ENCODE peak calls at places on chromosomes 5 and 9, in ten cellular contexts. One of them, this sample, is unnamed.

GRCh38 chr5:170571331-170571731 is 67.5 kb downstream of the KCNIP1 start:
- DNase-seq in T-helper 2 cell: no peak
- DNase-seq in endothelial cell: no peak
- DNase-seq in HEK293T: no peak
- DNase-seq in mucosa of gallbladder: no peak
- DNase-seq in posterior cingulate gyrus: no peak
- DNase-seq in AG09309: no peak
- DNase-seq in AG08396: peak
- DNase-seq in NCI-H774: peak
- DNase-seq in AG08395: peak
- DNase-seq in this sample: no peak

GRCh38 chr9:133340256-133340655 is 4.3 kb upstream of the SURF6 start:
- DNase-seq in T-helper 2 cell: no peak
- DNase-seq in endothelial cell: no peak
- DNase-seq in HEK293T: no peak
- DNase-seq in mucosa of gallbladder: no peak
- DNase-seq in posterior cingulate gyrus: no peak
- DNase-seq in AG09309: no peak
- DNase-seq in AG08396: no peak
- DNase-seq in NCI-H774: no peak
- DNase-seq in AG08395: no peak
- DNase-seq in this sample: no peak

GRCh38 chr9:98807070-98807810 is at the start of gene GALNT12:
- DNase-seq in T-helper 2 cell: peak
- DNase-seq in endothelial cell: peak
- DNase-seq in HEK293T: peak
- DNase-seq in mucosa of gallbladder: peak
- DNase-seq in posterior cingulate gyrus: peak
- DNase-seq in AG09309: no peak
- DNase-seq in AG08396: peak
- DNase-seq in NCI-H774: peak
- DNase-seq in AG08395: no peak
- DNase-seq in this sample: peak

GRCh38 chr5:146722361-146722779 is 156.2 kb downstream of the PPP2R2B start:
- DNase-seq in T-helper 2 cell: no peak
- DNase-seq in endothelial cell: no peak
- DNase-seq in HEK293T: no peak
- DNase-seq in mucosa of gallbladder: no peak
- DNase-seq in posterior cingulate gyrus: no peak
- DNase-seq in AG09309: no peak
- DNase-seq in AG08396: no peak
- DNase-seq in NCI-H774: no peak
- DNase-seq in AG08395: no peak
- DNase-seq in this sample: no peak

GRCh38 chr5:105163547-105163946 is 1601.0 kb upstream of the NUDT12 start:
- DNase-seq in T-helper 2 cell: no peak
- DNase-seq in endothelial cell: no peak
- DNase-seq in HEK293T: no peak
- DNase-seq in mucosa of gallbladder: no peak
- DNase-seq in posterior cingulate gyrus: no peak
- DNase-seq in AG09309: no peak
- DNase-seq in AG08396: no peak
- DNase-seq in NCI-H774: no peak
- DNase-seq in AG08395: no peak
- DNase-seq in this sample: no peak

GRCh38 chr5:33854733-33855151 is 37.0 kb downstream of the ADAMTS12 start:
- DNase-seq in T-helper 2 cell: no peak
- DNase-seq in endothelial cell: no peak
- DNase-seq in HEK293T: no peak
- DNase-seq in mucosa of gallbladder: no peak
- DNase-seq in posterior cingulate gyrus: no peak
- DNase-seq in AG09309: peak
- DNase-seq in AG08396: peak
- DNase-seq in NCI-H774: no peak
- DNase-seq in AG08395: no peak
- DNase-seq in this sample: no peak

GRCh38 chr5:1800470-1801060 is 642 bp upstream of the NDUFS6 start:
- DNase-seq in T-helper 2 cell: no peak
- DNase-seq in endothelial cell: no peak
- DNase-seq in HEK293T: no peak
- DNase-seq in mucosa of gallbladder: peak
- DNase-seq in posterior cingulate gyrus: no peak
- DNase-seq in AG09309: no peak
- DNase-seq in AG08396: no peak
- DNase-seq in NCI-H774: peak
- DNase-seq in AG08395: no peak
- DNase-seq in this sample: no peak

GRCh38 chr5:124104344-124104743 is 592.4 kb downstream of the CSNK1G3 start:
- DNase-seq in T-helper 2 cell: no peak
- DNase-seq in endothelial cell: no peak
- DNase-seq in HEK293T: no peak
- DNase-seq in mucosa of gallbladder: no peak
- DNase-seq in posterior cingulate gyrus: no peak
- DNase-seq in AG09309: no peak
- DNase-seq in AG08396: no peak
- DNase-seq in NCI-H774: no peak
- DNase-seq in AG08395: no peak
- DNase-seq in this sample: no peak

GRCh38 chr9:33880562-33881089 is 63.7 kb downstream of the UBE2R2 start:
- DNase-seq in T-helper 2 cell: no peak
- DNase-seq in endothelial cell: no peak
- DNase-seq in HEK293T: no peak
- DNase-seq in mucosa of gallbladder: no peak
- DNase-seq in posterior cingulate gyrus: no peak
- DNase-seq in AG09309: no peak
- DNase-seq in AG08396: no peak
- DNase-seq in NCI-H774: no peak
- DNase-seq in AG08395: no peak
- DNase-seq in this sample: peak

GRCh38 chr5:58922392-58923171 is 339.7 kb downstream of the RAB3C start:
- DNase-seq in T-helper 2 cell: no peak
- DNase-seq in endothelial cell: no peak
- DNase-seq in HEK293T: no peak
- DNase-seq in mucosa of gallbladder: peak
- DNase-seq in posterior cingulate gyrus: peak
- DNase-seq in AG09309: no peak
- DNase-seq in AG08396: peak
- DNase-seq in NCI-H774: no peak
- DNase-seq in AG08395: peak
- DNase-seq in this sample: no peak

GRCh38 chr5:94691947-94692346 is 73.5 kb downstream of the SLF1 start:
- DNase-seq in T-helper 2 cell: no peak
- DNase-seq in endothelial cell: peak
- DNase-seq in HEK293T: peak
- DNase-seq in mucosa of gallbladder: no peak
- DNase-seq in posterior cingulate gyrus: no peak
- DNase-seq in AG09309: peak
- DNase-seq in AG08396: no peak
- DNase-seq in NCI-H774: peak
- DNase-seq in AG08395: no peak
- DNase-seq in this sample: peak

GRCh38 chr9:82540175-82540574 is 522.8 kb downstream of the RASEF start:
- DNase-seq in T-helper 2 cell: no peak
- DNase-seq in endothelial cell: no peak
- DNase-seq in HEK293T: no peak
- DNase-seq in mucosa of gallbladder: no peak
- DNase-seq in posterior cingulate gyrus: no peak
- DNase-seq in AG09309: no peak
- DNase-seq in AG08396: no peak
- DNase-seq in NCI-H774: no peak
- DNase-seq in AG08395: no peak
- DNase-seq in this sample: no peak

GRCh38 chr5:112742424-112742823 is 4.7 kb downstream of the APC start:
- DNase-seq in T-helper 2 cell: peak
- DNase-seq in endothelial cell: no peak
- DNase-seq in HEK293T: no peak
- DNase-seq in mucosa of gallbladder: no peak
- DNase-seq in posterior cingulate gyrus: peak
- DNase-seq in AG09309: no peak
- DNase-seq in AG08396: no peak
- DNase-seq in NCI-H774: no peak
- DNase-seq in AG08395: no peak
- DNase-seq in this sample: no peak

GRCh38 chr5:143569722-143570567 is 166.5 kb upstream of the NR3C1 start:
- DNase-seq in T-helper 2 cell: no peak
- DNase-seq in endothelial cell: no peak
- DNase-seq in HEK293T: no peak
- DNase-seq in mucosa of gallbladder: peak
- DNase-seq in posterior cingulate gyrus: no peak
- DNase-seq in AG09309: no peak
- DNase-seq in AG08396: no peak
- DNase-seq in NCI-H774: no peak
- DNase-seq in AG08395: no peak
- DNase-seq in this sample: no peak

GRCh38 chr9:33437235-33437634 is 10.2 kb downstream of the AQP3 start:
- DNase-seq in T-helper 2 cell: no peak
- DNase-seq in endothelial cell: no peak
- DNase-seq in HEK293T: no peak
- DNase-seq in mucosa of gallbladder: no peak
- DNase-seq in posterior cingulate gyrus: no peak
- DNase-seq in AG09309: no peak
- DNase-seq in AG08396: no peak
- DNase-seq in NCI-H774: no peak
- DNase-seq in AG08395: no peak
- DNase-seq in this sample: no peak

This sample was measured in WERI-Rb-1.